ENCODE peak calls at places on chromosome 16, in four cellular contexts. Q, S, I and D are unnamed samples.

GRCh38 chr16:85319984-85320440 is 207.7 kb upstream of the CIBAR2 start:
- DNase-seq in Q (no peak), S (no peak), I (no peak), D (no peak)

GRCh38 chr16:88686062-88686438 is 257 bp downstream of the SNAI3 start:
- DNase-seq in Q (no peak), S (no peak), I (no peak), D (no peak)

GRCh38 chr16:25734473-25735100 is 42.8 kb downstream of the HS3ST4 start:
- DNase-seq in Q (no peak), S (no peak), I (no peak), D (no peak)

GRCh38 chr16:86984286-86984685 is 332.9 kb downstream of the C16orf95 start:
- DNase-seq in Q (no peak), S (no peak), I (no peak), D (no peak)

GRCh38 chr16:352547-353403 is at the start of gene AXIN1:
- DNase-seq in Q (peak), S (peak), I (peak), D (peak)

GRCh38 chr16:19410435-19411153 is 7.1 kb upstream of the TMC5 start:
- DNase-seq in Q (no peak), S (no peak), I (no peak), D (no peak)

GRCh38 chr16:68779891-68780290 is 42.8 kb downstream of the CDH1 start:
- DNase-seq in Q (no peak), S (no peak), I (no peak), D (no peak)

GRCh38 chr16:89616576-89617437 is 3.4 kb downstream of the DPEP1 start:
- DNase-seq in Q (no peak), S (no peak), I (no peak), D (no peak)

GRCh38 chr16:80788016-80788415 is 16.4 kb downstream of the CDYL2 start:
- DNase-seq in Q (no peak), S (peak), I (no peak), D (no peak)

GRCh38 chr16:9135797-9136196 is 44.4 kb downstream of the HAPSTR1 start:
- DNase-seq in Q (no peak), S (no peak), I (no peak), D (no peak)

GRCh38 chr16:48053346-48053745 is 102.4 kb downstream of the ABCC12 start:
- DNase-seq in Q (no peak), S (peak), I (no peak), D (no peak)

GRCh38 chr16:3725291-3725690 is 8.0 kb upstream of the TRAP1 start:
- DNase-seq in Q (no peak), S (no peak), I (no peak), D (no peak)

GRCh38 chr16:57998992-57999365 is 1.5 kb downstream of the ZNF319 start:
- DNase-seq in Q (no peak), S (no peak), I (no peak), D (no peak)

GRCh38 chr16:71423865-71424264 is 18.0 kb downstream of the TLE7 start:
- DNase-seq in Q (no peak), S (no peak), I (no peak), D (no peak)

GRCh38 chr16:86630471-86630870 is 52.1 kb downstream of the FOXL1 start:
- DNase-seq in Q (no peak), S (no peak), I (no peak), D (no peak)

GRCh38 chr16:83402969-83403368 is 404.8 kb upstream of the HSBP1 start:
- DNase-seq in Q (no peak), S (peak), I (no peak), D (no peak)

GRCh38 chr16:85479972-85480726 is 133.0 kb upstream of the GSE1 start:
- DNase-seq in Q (no peak), S (no peak), I (no peak), D (no peak)